ENCODE peak calls at places on chromosome 19, in six cellular contexts. O, R, B, P, M and V are unnamed samples.

GRCh38 chr19:45785097-45785496 is 2.8 kb upstream of the DMPK start:
- DNase-seq in P (no peak), R (no peak), M (no peak), B (no peak), O (no peak), V (no peak)

GRCh38 chr19:12574036-12574435 is 22.8 kb upstream of the ZNF564 start:
- DNase-seq in M (no peak), B (no peak), R (no peak), O (no peak), P (no peak), V (no peak)

GRCh38 chr19:6690160-6690885 is 20.4 kb upstream of the TNFSF14 start:
- DNase-seq in R (no peak), O (no peak), P (no peak), M (no peak), B (no peak), V (no peak)

GRCh38 chr19:28519950-28520861 is 692.7 kb downstream of the UQCRFS1 start:
- DNase-seq in M (no peak), R (no peak), B (no peak), P (no peak), O (no peak), V (no peak)

GRCh38 chr19:5632657-5633056 is 9.8 kb downstream of the SAFB start:
- DNase-seq in O (no peak), P (no peak), M (no peak), R (no peak), B (no peak), V (no peak)

GRCh38 chr19:28737526-28737925 is 475.4 kb downstream of the UQCRFS1 start:
- DNase-seq in P (no peak), R (no peak), B (no peak), O (no peak), M (no peak), V (no peak)

GRCh38 chr19:16951529-16951928 is 62.7 kb downstream of the F2RL3 start:
- DNase-seq in R (no peak), P (no peak), B (no peak), M (no peak), O (no peak), V (no peak)

GRCh38 chr19:19655051-19655594 is 8.4 kb downstream of the ATP13A1 start:
- DNase-seq in B (no peak), P (no peak), R (no peak), M (no peak), O (no peak), V (no peak)

GRCh38 chr19:33134571-33135041 is 2.7 kb downstream of the WDR88 start:
- DNase-seq in M (no peak), P (peak; percentile 57), O (no peak), R (no peak), B (no peak), V (no peak)

GRCh38 chr19:33376423-33376822 is 2.9 kb downstream of the CEBPG start:
- DNase-seq in P (no peak), O (no peak), M (no peak), B (peak; percentile 80), R (no peak), V (no peak)

GRCh38 chr19:52398091-52398461 is 427 bp downstream of the ZNF528 start:
- DNase-seq in P (no peak), R (no peak), B (no peak), M (no peak), O (no peak), V (no peak)

GRCh38 chr19:19170053-19170945 is at the start of gene MEF2B:
- DNase-seq in O (peak; percentile 81), B (peak; percentile 77), R (peak; percentile 66), P (peak; percentile 84), M (no peak), V (peak; percentile 77)

GRCh38 chr19:5628919-5629481 is 6.1 kb downstream of the SAFB start:
- DNase-seq in R (no peak), B (no peak), P (no peak), M (no peak), O (no peak), V (no peak)

GRCh38 chr19:57141699-57142098 is 3.3 kb downstream of the ZIM3 start:
- DNase-seq in B (no peak), M (no peak), R (no peak), O (no peak), P (no peak), V (no peak)

GRCh38 chr19:18746393-18747167 is 44.5 kb downstream of the COMP start:
- DNase-seq in P (no peak), B (no peak), M (no peak), O (no peak), R (no peak), V (no peak)

GRCh38 chr19:14798760-14799159 is 20.4 kb upstream of the ADGRE2 start:
- DNase-seq in M (no peak), B (no peak), R (no peak), O (no peak), P (no peak), V (no peak)

GRCh38 chr19:8302357-8302691 is 5.8 kb downstream of the CD320 start:
- DNase-seq in O (no peak), R (no peak), B (peak; percentile 79), P (no peak), M (no peak), V (peak; percentile 5)

GRCh38 chr19:17931532-17932191 is 1.2 kb upstream of the CCDC124 start:
- DNase-seq in R (no peak), B (no peak), P (no peak), O (no peak), M (no peak), V (no peak)

GRCh38 chr19:46344363-46344762 is 2.5 kb upstream of the PPP5C start:
- DNase-seq in B (no peak), O (no peak), R (no peak), P (no peak), M (no peak), V (no peak)

GRCh38 chr19:10812902-10813404 is 23.1 kb downstream of the TMED1 start:
- DNase-seq in O (no peak), B (no peak), M (no peak), P (no peak), R (no peak), V (no peak)

GRCh38 chr19:57406516-57407123 is 4.3 kb upstream of the ZNF17 start:
- DNase-seq in R (peak; percentile 61), M (no peak), B (peak; percentile 55), O (peak; percentile 70), P (peak; percentile 74), V (peak; percentile 62)

GRCh38 chr19:7926021-7926726 is at the start of gene CTXN1:
- DNase-seq in M (no peak), P (peak; percentile 70), O (peak; percentile 89), R (peak; percentile 79), B (peak; percentile 71), V (peak; percentile 75)

GRCh38 chr19:1396019-1396767 is 5.1 kb downstream of the GAMT start:
- DNase-seq in M (no peak), O (no peak), R (no peak), P (no peak), B (no peak), V (no peak)

GRCh38 chr19:6744381-6745288 is 5.2 kb downstream of the TRIP10 start:
- DNase-seq in M (peak; percentile 92), P (no peak), B (peak; percentile 90), O (peak; percentile 89), R (no peak), V (no peak)

GRCh38 chr19:13244920-13245319 is 94.7 kb downstream of the IER2 start:
- DNase-seq in O (no peak), R (no peak), P (no peak), B (no peak), M (no peak), V (no peak)

GRCh38 chr19:7106711-7107657 is 37.5 kb downstream of the ZNF557 start:
- DNase-seq in O (no peak), M (no peak), R (no peak), P (no peak), B (no peak), V (no peak)

GRCh38 chr19:2056810-2057192 is 5.8 kb upstream of the MKNK2 start:
- DNase-seq in M (no peak), O (no peak), B (no peak), R (no peak), P (no peak), V (no peak)

GRCh38 chr19:11856568-11857264 is 8.2 kb downstream of the ZNF439 start:
- DNase-seq in R (no peak), P (no peak), B (no peak), M (no peak), O (no peak), V (no peak)

GRCh38 chr19:30046522-30046921 is 104.5 kb downstream of the URI1 start:
- DNase-seq in M (no peak), R (no peak), P (no peak), O (no peak), B (no peak), V (no peak)
- TF ChIP-seq CTCF in M (peak; percentile 38), R (no peak), P (no peak), O (no peak), B (peak; percentile 50), V (peak; percentile 51)

DNA sequence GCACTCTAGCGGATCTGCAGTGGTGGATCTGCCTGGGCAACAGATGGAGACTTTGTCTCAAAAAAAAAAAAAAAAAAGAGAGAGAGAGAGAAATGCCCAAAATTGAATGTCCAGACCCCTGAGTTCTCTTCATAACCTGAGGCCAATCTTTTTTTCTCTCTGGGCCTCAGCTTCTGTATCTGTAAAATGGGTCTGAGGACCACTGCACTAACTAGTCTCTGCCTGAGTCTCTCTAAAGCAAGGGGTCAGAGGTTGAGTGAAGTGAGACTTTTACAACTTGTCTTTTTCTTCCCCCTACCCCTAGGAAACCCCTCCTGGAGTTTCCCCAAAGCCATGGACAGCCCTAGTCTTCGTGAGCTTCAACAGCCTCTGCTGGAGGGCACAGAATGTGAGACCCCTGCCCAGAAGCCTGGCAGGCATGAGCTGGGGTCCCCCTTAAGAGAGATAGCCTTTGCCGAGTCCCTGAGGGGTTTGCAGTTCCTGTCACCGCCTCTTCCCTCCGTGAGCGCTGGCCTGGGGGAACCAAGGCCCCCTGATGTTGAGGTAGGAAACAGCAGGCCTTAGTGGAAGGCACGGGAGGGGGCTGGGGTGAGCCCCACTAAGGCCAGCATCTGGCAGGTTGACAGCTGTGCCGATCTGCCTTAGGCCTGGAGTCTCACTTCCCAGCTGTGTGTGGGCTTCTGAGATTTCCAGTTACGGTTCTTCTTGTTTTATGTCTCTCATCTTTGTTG is 1.8 kb downstream of the TMEM91 start:
- DNase-seq in B (no peak), O (no peak), P (peak; percentile 56), M (no peak), R (no peak), V (no peak)
- TF ChIP-seq CTCF in B (no peak), O (no peak), P (peak; percentile 36), M (no peak), R (no peak), V (peak; percentile 27)

DNA sequence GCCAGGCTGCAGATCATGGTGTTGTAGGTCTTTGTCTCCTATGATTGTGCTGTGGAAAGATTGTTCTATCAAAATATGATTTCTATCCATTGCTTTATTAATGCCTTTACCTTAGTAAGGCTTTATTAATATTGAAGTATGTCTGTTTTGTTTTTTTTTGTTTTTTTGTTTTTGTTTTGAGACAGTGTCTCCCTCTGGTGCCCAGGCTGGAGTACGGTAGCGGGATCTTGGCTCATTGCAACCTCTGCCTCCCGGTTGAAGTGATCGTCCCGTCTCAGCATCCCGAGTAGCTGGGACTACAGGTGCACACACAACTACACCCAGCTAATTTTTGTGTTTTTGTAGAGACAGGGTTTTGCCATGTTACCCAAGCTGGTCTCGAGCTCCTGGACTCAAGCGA is 7.7 kb downstream of the IRGC start:
- DNase-seq in R (no peak), O (no peak), B (no peak), M (no peak), P (no peak), V (no peak)
- TF ChIP-seq CTCF in R (no peak), O (no peak), B (no peak), M (peak; percentile 51), P (no peak), V (no peak)

GRCh38 chr19:38912600-38913514 is 871 bp upstream of the CCER2 start:
- DNase-seq in M (no peak), R (no peak), B (no peak), P (no peak), O (no peak), V (no peak)
- TF ChIP-seq CTCF in M (no peak), R (no peak), B (no peak), P (no peak), O (no peak), V (no peak)

GRCh38 chr19:40217921-40218890 is at the start of gene TTC9B:
- DNase-seq in P (peak; percentile 67), O (peak; percentile 53), M (no peak), R (peak; percentile 40), B (no peak), V (no peak)
- TF ChIP-seq CTCF in P (no peak), O (no peak), M (no peak), R (no peak), B (no peak), V (no peak)